ENCODE peak calls at places on chromosome 7, in seven cellular contexts. I is transverse colon, G is ovary, Z is A549, R is tibial nerve, H is HCT116, L is spleen. N is an unnamed sample.
A peak's percentile ranks its signal among the peaks of the same experiment; 100 is the strongest.

GRCh38 chr7:156380261-156380660 is 260.3 kb upstream of the RNF32 start:
- DNase-seq in I (no peak), G (no peak), Z (no peak), R (no peak), H (no peak), L (no peak), N (no peak)

GRCh38 chr7:29937132-29937531 is 52.5 kb downstream of the SCRN1 start:
- DNase-seq in I (no peak), G (no peak), Z (no peak), R (no peak), H (no peak), L (no peak), N (no peak)

GRCh38 chr7:17921891-17922416 is 18.3 kb downstream of the SNX13 start:
- DNase-seq in I (no peak), G (no peak), Z (no peak), R (no peak), H (no peak), L (no peak), N (no peak)

GRCh38 chr7:89623018-89623672 is 531.1 kb upstream of the STEAP1 start:
- DNase-seq in I (no peak), G (peak; percentile 14), Z (peak; percentile 36), R (no peak), H (peak; percentile 23), L (no peak), N (peak; percentile 53)

GRCh38 chr7:22348379-22348778 is 8.6 kb downstream of the RAPGEF5 start:
- DNase-seq in I (no peak), G (no peak), Z (no peak), R (no peak), H (no peak), L (no peak), N (no peak)

GRCh38 chr7:126790763-126791162 is 462.0 kb downstream of the GRM8 start:
- DNase-seq in I (no peak), G (no peak), Z (no peak), R (no peak), H (no peak), L (no peak), N (no peak)

GRCh38 chr7:19920705-19921104 is 147.3 kb upstream of the TMEM196 start:
- DNase-seq in I (no peak), G (no peak), Z (no peak), R (no peak), H (no peak), L (no peak), N (no peak)

GRCh38 chr7:30304177-30304884 is 19.9 kb downstream of the ZNRF2 start:
- DNase-seq in I (no peak), G (no peak), Z (no peak), R (no peak), H (no peak), L (no peak), N (no peak)

GRCh38 chr7:151173386-151174245 is 6.1 kb upstream of the GBX1 start:
- DNase-seq in I (no peak), G (no peak), Z (no peak), R (no peak), H (no peak), L (no peak), N (no peak)

GRCh38 chr7:148242271-148242801 is 348.2 kb upstream of the C7orf33 start:
- DNase-seq in I (peak; percentile 23), G (no peak), Z (peak; percentile 62), R (no peak), H (peak; percentile 47), L (no peak), N (peak; percentile 59)

GRCh38 chr7:109864263-109864662 is 1226.7 kb upstream of the LRRN3 start:
- DNase-seq in I (no peak), G (no peak), Z (no peak), R (no peak), H (no peak), L (no peak), N (no peak)

GRCh38 chr7:109873296-109873695 is 1217.6 kb upstream of the LRRN3 start:
- DNase-seq in I (peak; percentile 52), G (no peak), Z (no peak), R (no peak), H (no peak), L (no peak), N (no peak)

DNA sequence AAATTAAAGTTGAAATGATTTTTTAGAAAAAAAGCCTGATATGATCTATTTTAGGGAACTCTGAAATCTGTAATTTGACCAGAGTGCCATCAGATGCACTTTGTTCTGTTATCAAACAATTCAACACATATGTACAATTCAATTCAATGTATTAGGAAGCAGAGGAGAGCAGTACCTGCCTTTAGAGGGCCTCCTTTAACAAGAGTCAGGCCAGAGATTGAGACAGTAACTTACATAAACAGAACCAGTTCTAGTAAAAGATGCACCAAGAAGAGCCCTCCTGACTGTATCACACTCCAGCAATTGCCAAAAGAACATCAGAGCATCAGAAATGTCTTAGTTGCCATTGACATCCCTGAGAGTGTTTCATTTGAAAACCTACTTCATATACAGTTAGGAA is 1222.7 kb upstream of the LRRN3 start:
- DNase-seq in I (no peak), G (no peak), Z (no peak), R (no peak), H (no peak), L (no peak), N (no peak)
- TF ChIP-seq CTCF in I (no peak), G (no peak), Z (no peak), R (no peak), H (no peak), L (no peak), N (no peak)

DNA sequence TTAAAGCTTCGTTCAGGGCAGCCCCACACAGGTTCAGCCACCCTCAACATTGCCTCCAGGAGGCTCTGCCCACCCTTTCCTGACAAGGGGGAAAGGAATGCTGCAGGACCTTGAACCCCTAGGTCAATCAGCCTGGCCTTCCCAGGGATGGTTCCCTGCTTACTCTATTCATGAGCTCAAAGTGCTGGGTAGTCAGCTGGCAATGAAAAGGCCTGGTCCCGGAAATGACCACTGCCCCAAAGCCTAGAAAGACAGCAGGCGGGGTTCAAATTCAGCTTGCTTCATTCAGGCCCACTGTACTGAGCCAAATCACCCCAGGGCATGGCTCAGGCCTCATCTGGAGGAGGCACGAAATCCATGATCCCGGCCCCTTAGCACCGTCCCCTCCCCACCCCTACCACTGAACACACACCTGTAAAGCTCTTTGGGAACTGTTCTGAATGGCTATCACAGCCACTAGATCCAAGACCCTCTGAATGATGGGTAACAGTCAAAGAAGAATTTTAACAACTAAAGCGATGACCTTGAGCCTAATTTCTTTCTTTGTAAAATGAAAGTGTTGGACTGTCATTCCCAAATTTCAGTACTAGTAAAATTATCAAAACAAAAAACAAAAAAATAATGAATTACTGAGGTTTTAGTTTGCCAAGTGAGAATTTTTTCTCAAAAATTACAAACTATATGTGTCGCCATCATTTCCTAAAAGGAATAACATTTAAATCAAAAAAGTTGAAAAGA is 1.0 kb downstream of the URGCP start:
- DNase-seq in I (peak; percentile 79), G (peak; percentile 38), Z (peak; percentile 63), R (no peak), H (peak; percentile 13), L (no peak), N (no peak)
- TF ChIP-seq POLR2A in I (peak; percentile 85), G (no peak), Z (no peak), R (no peak), H (no peak), L (no peak), N (no peak)

GRCh38 chr7:155352753-155353115 is 55.1 kb downstream of the INSIG1 start:
- DNase-seq in I (no peak), G (no peak), Z (no peak), R (no peak), H (no peak), L (no peak), N (no peak)
- TF ChIP-seq CTCF in I (no peak), G (no peak), Z (no peak), R (no peak), H (no peak), L (no peak), N (no peak)

GRCh38 chr7:28410628-28411578 is 1.4 kb upstream of the CREB5 start:
- DNase-seq in I (peak; percentile 23), G (peak; percentile 48), Z (peak; percentile 7), R (peak; percentile 37), H (no peak), L (no peak), N (peak; percentile 16)
- TF ChIP-seq POLR2A in I (no peak), G (no peak), Z (no peak), R (peak; percentile 31), H (no peak), L (no peak), N (no peak)

DNA sequence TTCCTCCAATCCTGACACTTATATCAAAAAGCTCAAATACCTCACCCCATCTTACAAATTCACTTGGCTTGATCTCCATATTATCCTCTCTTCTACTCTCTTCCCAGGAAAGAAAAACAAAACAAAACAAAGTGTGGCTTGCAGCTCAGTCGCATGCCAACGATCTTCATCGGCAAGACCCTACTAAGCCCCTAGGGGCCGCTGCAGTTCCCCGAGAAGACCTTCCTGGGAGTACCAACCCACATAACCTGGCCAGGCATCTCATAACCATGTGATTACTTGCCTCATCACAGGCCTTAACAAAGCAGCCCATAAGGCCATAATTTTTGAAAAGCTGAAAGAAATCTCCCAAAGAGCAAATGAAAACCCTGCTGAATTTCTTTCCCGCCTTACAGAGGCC is 103.7 kb downstream of the ZNF92 start:
- DNase-seq in I (no peak), G (no peak), Z (peak; percentile 35), R (no peak), H (peak; percentile 46), L (no peak), N (peak; percentile 47)
- TF ChIP-seq CTCF in I (no peak), G (no peak), Z (no peak), R (no peak), H (peak; percentile 26), L (no peak), N (no peak)

GRCh38 chr7:37093257-37093656 is 355.4 kb downstream of the ELMO1 start:
- DNase-seq in I (no peak), G (no peak), Z (no peak), R (no peak), H (no peak), L (no peak), N (no peak)

GRCh38 chr7:37089972-37090371 is 358.7 kb downstream of the ELMO1 start:
- DNase-seq in I (no peak), G (no peak), Z (no peak), R (no peak), H (no peak), L (no peak), N (no peak)

GRCh38 chr7:37096341-37096740 is 352.3 kb downstream of the ELMO1 start:
- DNase-seq in I (no peak), G (no peak), Z (no peak), R (no peak), H (no peak), L (no peak), N (no peak)

GRCh38 chr7:37095122-37095521 is 353.5 kb downstream of the ELMO1 start:
- DNase-seq in I (no peak), G (no peak), Z (no peak), R (no peak), H (no peak), L (no peak), N (no peak)

GRCh38 chr7:37092548-37092947 is 356.1 kb downstream of the ELMO1 start:
- DNase-seq in I (no peak), G (peak; percentile 25), Z (no peak), R (no peak), H (no peak), L (no peak), N (peak; percentile 32)
- TF ChIP-seq POLR2A in I (no peak), G (no peak), Z (no peak), R (no peak), H (no peak), L (no peak), N (no peak)

DNA sequence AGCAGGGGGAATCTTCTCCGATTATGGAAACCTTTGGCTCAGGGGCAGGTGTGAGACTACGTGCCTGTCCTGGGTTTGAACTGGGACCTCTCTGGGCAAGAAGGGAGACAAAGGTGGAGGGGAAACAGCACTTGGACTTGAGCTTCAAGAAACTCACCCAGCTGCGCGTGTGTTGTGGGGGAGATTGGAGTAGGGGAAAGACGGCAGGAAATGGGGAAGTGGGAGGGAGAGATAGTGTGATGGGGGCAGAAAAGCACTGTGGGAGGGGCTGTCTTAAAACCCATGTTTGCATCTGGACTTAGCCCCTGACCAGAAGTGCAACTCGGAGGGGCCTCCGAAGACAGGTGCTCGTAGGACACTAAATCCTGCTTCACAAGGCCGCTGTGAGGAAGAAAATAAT is 107.0 kb downstream of the HIP1 start:
- DNase-seq in I (no peak), G (no peak), Z (no peak), R (no peak), H (no peak), L (no peak), N (no peak)
- TF ChIP-seq CTCF in I (no peak), G (no peak), Z (no peak), R (no peak), H (no peak), L (no peak), N (no peak)